ENCODE peak calls at places on chromosomes 3 and 15, in eight cellular contexts. J is GM23338, Y is IMR-90, W is fibroblast of lung, E is astrocyte, T is neural progenitor cell, H is MM.1S, F is mammary epithelial cell. X is an unnamed sample. For H3K36me3, the result is how much of the 10 kb centered on the place peaks cover.

GRCh38 chr15:100111103-100112060 is 230.4 kb downstream of the ADAMTS17 start:
- DNase-seq in T (no peak), Y (peak), H (no peak), J (no peak), F (peak), W (peak), E (peak), X (peak)

GRCh38 chr15:38072507-38073277 is 138.3 kb downstream of the TMCO5A start:
- DNase-seq in Y (peak), H (peak), E (peak), W (peak), T (peak), F (peak), J (peak), X (peak)

GRCh38 chr3:54870423-54870822 is 57.4 kb downstream of the LRTM1 start:
- DNase-seq in H (no peak), W (peak), E (peak), F (peak), T (peak), J (peak), Y (peak), X (peak)

GRCh38 chr3:28924744-28925360 is 356.0 kb upstream of the RBMS3 start:
- DNase-seq in H (no peak), Y (no peak), J (no peak), T (no peak), F (no peak), W (no peak), E (no peak), X (no peak)

GRCh38 chr3:171516765-171517164 is 56.6 kb upstream of the TNIK start:
- DNase-seq in J (no peak), E (no peak), F (no peak), W (no peak), H (no peak), Y (no peak), T (no peak), X (no peak)

GRCh38 chr3:64627471-64628321 is 60.1 kb downstream of the ADAMTS9 start:
- DNase-seq in H (no peak), E (no peak), T (peak), Y (peak), J (no peak), W (no peak), F (no peak), X (no peak)

GRCh38 chr3:104452697-104453096 is 914.0 kb upstream of the ALCAM start:
- DNase-seq in H (no peak), J (no peak), F (no peak), W (no peak), E (no peak), Y (no peak), T (no peak), X (no peak)

GRCh38 chr15:43777293-43777819 is 590 bp upstream of the ELL3 start:
- DNase-seq in F (no peak), E (peak), T (peak), J (peak), H (peak), Y (peak), W (peak), X (peak)

GRCh38 chr15:73991260-73991659 is 835 bp downstream of the STOML1 start:
- DNase-seq in Y (no peak), J (peak), W (peak), E (no peak), T (peak), F (no peak), H (no peak), X (no peak)

GRCh38 chr3:17116007-17116659 is 231.4 kb downstream of the PLCL2 start:
- DNase-seq in F (no peak), J (no peak), W (no peak), Y (no peak), E (no peak), H (no peak), T (no peak), X (no peak)

GRCh38 chr3:30685267-30685667 is 78.9 kb downstream of the TGFBR2 start:
- DNase-seq in T (no peak), E (no peak), J (no peak), F (no peak), H (no peak), Y (no peak), W (no peak), X (no peak)

GRCh38 chr15:96285306-96285705 is 45.2 kb upstream of the NR2F2 start:
- DNase-seq in T (no peak), E (peak), F (no peak), Y (peak), J (no peak), W (peak), H (no peak), X (no peak)

GRCh38 chr15:74174216-74174965 is 881 bp downstream of the ISLR start:
- DNase-seq in W (no peak), T (no peak), E (no peak), H (no peak), Y (no peak), J (no peak), F (no peak), X (no peak)

GRCh38 chr3:11603628-11604027 is 40.1 kb downstream of the VGLL4 start:
- DNase-seq in W (peak), E (peak), Y (peak), F (no peak), J (no peak), T (no peak), H (no peak), X (peak)

GRCh38 chr15:70235347-70235746 is 137.6 kb upstream of the TLE3 start:
- DNase-seq in T (no peak), F (no peak), W (no peak), J (no peak), E (no peak), Y (no peak), H (no peak), X (no peak)
- H3K4me2 ChIP-seq in T (no peak), F (no peak), W (no peak), J (no peak), E (peak), Y (no peak), H (no peak), X (no peak)

GRCh38 chr15:45684533-45684932 is 49.7 kb downstream of the SQOR start:
- DNase-seq in Y (no peak), E (no peak), F (no peak), W (no peak), T (no peak), H (no peak), J (no peak), X (no peak)
- H3K36me3 ChIP-seq in Y (under half), E (under half), F (under half), W (under half), T (under half), H (under half), J (under half), X (under half)

DNA sequence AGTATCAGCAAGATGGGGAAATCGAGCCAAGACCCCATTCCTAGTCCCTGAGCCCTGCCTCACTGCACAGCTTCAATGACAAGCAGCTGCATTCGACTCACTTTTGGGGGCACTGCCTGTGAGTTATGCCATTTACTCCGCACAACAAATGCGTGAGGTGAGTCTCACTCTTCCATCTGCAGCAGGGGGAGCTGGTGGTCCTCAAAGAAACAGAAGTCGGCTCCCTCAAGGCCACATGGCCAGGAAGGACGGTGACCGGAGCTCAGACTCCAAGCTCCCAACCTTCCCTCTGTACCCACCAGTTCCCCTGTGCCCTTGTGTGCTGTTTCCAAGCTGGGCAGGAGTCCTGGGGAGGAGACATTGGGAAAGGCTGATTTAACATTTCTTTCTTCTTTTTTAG is 127.7 kb upstream of the IQSEC1 start:
- DNase-seq in H (no peak), J (peak), E (no peak), T (peak), Y (no peak), W (no peak), F (no peak), X (peak)
- TF ChIP-seq CTCF in H (no peak), J (peak), E (no peak), T (peak), Y (peak), W (no peak), F (no peak), X (peak)

GRCh38 chr15:60917469-60918130 is 311.5 kb downstream of the RORA start:
- DNase-seq in W (no peak), T (no peak), F (no peak), H (no peak), E (no peak), J (no peak), Y (peak), X (no peak)
- H3K4me2 ChIP-seq in W (peak), T (no peak), F (no peak), H (no peak), E (no peak), J (no peak), Y (no peak), X (no peak)

DNA sequence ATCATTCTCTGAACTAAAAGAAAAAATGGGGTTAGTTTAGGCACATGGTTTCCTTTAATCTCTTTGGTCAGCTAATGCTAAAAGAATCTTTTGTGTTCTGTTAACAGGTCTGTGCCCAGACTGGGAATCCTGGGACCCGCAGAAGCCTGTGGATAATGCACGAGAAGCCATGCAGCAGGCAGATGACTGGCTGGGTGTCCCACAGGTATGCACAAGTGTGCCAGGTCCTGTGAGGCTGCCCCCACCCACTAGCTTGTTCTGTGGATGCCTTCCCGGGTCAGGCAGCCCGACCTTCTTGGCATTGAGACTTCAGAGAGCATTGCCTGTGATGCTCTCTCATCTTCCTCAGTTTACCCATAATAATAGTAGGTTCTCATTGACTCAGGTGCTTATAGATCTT is 70.4 kb downstream of the FLNB start:
- DNase-seq in J (no peak), E (no peak), W (no peak), Y (no peak), T (no peak), H (no peak), F (no peak), X (no peak)
- H3K36me3 ChIP-seq in J (under half), E (under half), W (under half), Y (under half), T (under half), H (under half), F (under half), X (under half)

DNA sequence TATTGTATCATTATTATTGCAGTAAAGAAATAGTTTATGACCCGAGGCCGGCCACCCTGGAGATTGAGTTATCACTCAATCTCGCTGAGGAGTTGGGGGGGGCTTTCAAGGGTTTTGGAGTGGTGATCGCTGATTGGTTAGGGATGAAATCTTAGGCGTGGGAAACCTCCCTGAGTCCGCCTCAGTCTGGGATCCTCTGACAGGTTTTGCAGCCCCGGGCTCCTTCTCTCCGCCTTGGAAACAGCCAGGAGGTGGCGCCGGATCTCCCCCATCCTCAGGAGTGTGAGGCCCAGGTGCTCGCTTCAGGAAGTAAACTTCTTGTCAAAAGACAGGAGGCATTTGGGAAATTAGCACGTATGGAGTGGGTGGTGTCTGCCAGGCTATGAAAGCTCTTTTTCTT is 41.1 kb upstream of the SEC61A1 start:
- DNase-seq in T (peak), H (no peak), F (peak), E (peak), W (peak), Y (peak), J (peak), X (peak)
- TF ChIP-seq CTCF in T (peak), H (no peak), F (peak), E (peak), W (peak), Y (peak), J (peak), X (peak)

GRCh38 chr3:96510334-96510733 is 304.1 kb upstream of the EPHA6 start:
- DNase-seq in Y (no peak), T (no peak), W (no peak), H (no peak), E (no peak), J (peak), F (no peak), X (no peak)
- H3K4me2 ChIP-seq in Y (no peak), T (no peak), W (no peak), H (no peak), E (no peak), J (no peak), F (no peak), X (no peak)

GRCh38 chr3:170092907-170093306 is 55.1 kb downstream of the GPR160 start:
- DNase-seq in J (no peak), E (no peak), T (no peak), F (no peak), H (no peak), Y (no peak), W (no peak), X (no peak)
- H3K36me3 ChIP-seq in J (under half), E (under half), T (under half), F (under half), H (under half), Y (under half), W (under half), X (half or more)